ENCODE peak calls at places on chromosome 6, in eight cellular contexts. L is heart right ventricle; T is spleen; E is mammary epithelial cell; V is esophagus squamous epithelium; D is A549; W is transverse colon; H is CD4-positive, CD25-positive, alpha-beta regulatory T cell. Q is an unnamed sample.

GRCh38 chr6:67884442-67884841 is 750.6 kb upstream of the ADGRB3 start:
- DNase-seq in L (no peak), T (no peak), E (no peak), V (no peak), D (no peak), W (no peak), H (no peak), Q (no peak)

GRCh38 chr6:1962201-1962600 is 283.2 kb downstream of the GMDS start:
- DNase-seq in L (no peak), T (no peak), E (no peak), V (no peak), D (no peak), W (no peak), H (no peak), Q (no peak)

GRCh38 chr6:24583463-24584389 is 62.3 kb downstream of the KIAA0319 start:
- DNase-seq in L (peak; percentile 72), T (peak; percentile 88), E (peak; percentile 51), V (no peak), D (peak; percentile 28), W (peak; percentile 86), H (peak; percentile 82), Q (peak; percentile 27)

GRCh38 chr6:149473080-149474052 is 11.4 kb downstream of the ZC3H12D start:
- DNase-seq in L (no peak), T (peak; percentile 79), E (peak; percentile 15), V (no peak), D (peak; percentile 12), W (peak; percentile 89), H (peak; percentile 66), Q (no peak)

GRCh38 chr6:161003336-161003735 is 11.8 kb downstream of the MAP3K4 start:
- DNase-seq in L (no peak), T (no peak), E (no peak), V (no peak), D (no peak), W (no peak), H (no peak), Q (no peak)

GRCh38 chr6:50591135-50591534 is 122.2 kb upstream of the TFAP2D start:
- DNase-seq in L (no peak), T (no peak), E (no peak), V (no peak), D (no peak), W (no peak), H (no peak), Q (no peak)

GRCh38 chr6:107560657-107561056 is 70.7 kb downstream of the SOBP start:
- DNase-seq in L (peak; percentile 42), T (no peak), E (no peak), V (no peak), D (no peak), W (no peak), H (no peak), Q (no peak)

GRCh38 chr6:135503703-135504475 is 6.3 kb upstream of the AHI1 start:
- DNase-seq in L (no peak), T (no peak), E (no peak), V (no peak), D (no peak), W (no peak), H (no peak), Q (no peak)

GRCh38 chr6:13830803-13831202 is 16.4 kb upstream of the MCUR1 start:
- DNase-seq in L (no peak), T (no peak), E (no peak), V (no peak), D (no peak), W (no peak), H (no peak), Q (no peak)

GRCh38 chr6:80454661-80455365 is 348.3 kb downstream of the BCKDHB start:
- DNase-seq in L (no peak), T (no peak), E (peak; percentile 76), V (no peak), D (no peak), W (no peak), H (no peak), Q (no peak)

GRCh38 chr6:5782783-5783567 is 223.8 kb downstream of the NRN1 start:
- DNase-seq in L (peak; percentile 61), T (no peak), E (no peak), V (no peak), D (no peak), W (peak; percentile 94), H (no peak), Q (peak; percentile 68)

GRCh38 chr6:89509719-89510339 is 76.9 kb downstream of the ANKRD6 start:
- DNase-seq in L (peak; percentile 7), T (no peak), E (no peak), V (no peak), D (no peak), W (no peak), H (no peak), Q (no peak)

GRCh38 chr6:45538636-45539035 is 160.9 kb upstream of the SUPT3H start:
- DNase-seq in L (peak; percentile 51), T (no peak), E (no peak), V (no peak), D (no peak), W (no peak), H (no peak), Q (no peak)

GRCh38 chr6:166786704-166787293 is 159.7 kb upstream of the RPS6KA2 start:
- DNase-seq in L (peak; percentile 42), T (no peak), E (peak; percentile 38), V (no peak), D (peak; percentile 31), W (no peak), H (peak; percentile 67), Q (no peak)

GRCh38 chr6:19549109-19549508 is 288.1 kb upstream of the ID4 start:
- DNase-seq in L (no peak), T (no peak), E (no peak), V (no peak), D (no peak), W (no peak), H (no peak), Q (no peak)

GRCh38 chr6:13302291-13302690 is 26.0 kb downstream of the TBC1D7 start:
- DNase-seq in L (no peak), T (no peak), E (no peak), V (no peak), D (no peak), W (no peak), H (no peak), Q (peak; percentile 58)

GRCh38 chr6:70436320-70436719 is 23.0 kb downstream of the FAM135A start:
- DNase-seq in L (no peak), T (no peak), E (no peak), V (no peak), D (no peak), W (no peak), H (no peak), Q (no peak)

GRCh38 chr6:72206606-72207005 is 320.3 kb downstream of the RIMS1 start:
- DNase-seq in L (no peak), T (no peak), E (no peak), V (no peak), D (no peak), W (no peak), H (no peak), Q (no peak)

GRCh38 chr6:44265843-44266233 is 487 bp upstream of the NFKBIE start:
- DNase-seq in L (no peak), T (peak; percentile 80), E (no peak), V (no peak), D (no peak), W (no peak), H (no peak), Q (no peak)
- H3K27ac ChIP-seq in L (peak overlapping the region; percentile 93), T (peak overlapping the region; percentile 95), E (no peak overlapping the region), V (peak overlapping the region; percentile 77), D (peak overlapping the region; percentile 90), W (peak overlapping the region; percentile 90), H (peak overlapping the region; percentile 94), Q (no peak overlapping the region)

GRCh38 chr6:109715616-109716015 is 24.5 kb downstream of the FIG4 start:
- DNase-seq in L (no peak), T (no peak), E (no peak), V (no peak), D (no peak), W (no peak), H (no peak), Q (no peak)

GRCh38 chr6:109722564-109723254 is 31.6 kb downstream of the FIG4 start:
- DNase-seq in L (no peak), T (no peak), E (peak; percentile 9), V (no peak), D (no peak), W (no peak), H (no peak), Q (no peak)

GRCh38 chr6:109717971-109718370 is 26.9 kb downstream of the FIG4 start:
- DNase-seq in L (no peak), T (no peak), E (no peak), V (no peak), D (no peak), W (no peak), H (no peak), Q (no peak)

GRCh38 chr6:109720336-109720735 is 29.2 kb downstream of the FIG4 start:
- DNase-seq in L (no peak), T (no peak), E (no peak), V (no peak), D (no peak), W (no peak), H (no peak), Q (no peak)

DNA sequence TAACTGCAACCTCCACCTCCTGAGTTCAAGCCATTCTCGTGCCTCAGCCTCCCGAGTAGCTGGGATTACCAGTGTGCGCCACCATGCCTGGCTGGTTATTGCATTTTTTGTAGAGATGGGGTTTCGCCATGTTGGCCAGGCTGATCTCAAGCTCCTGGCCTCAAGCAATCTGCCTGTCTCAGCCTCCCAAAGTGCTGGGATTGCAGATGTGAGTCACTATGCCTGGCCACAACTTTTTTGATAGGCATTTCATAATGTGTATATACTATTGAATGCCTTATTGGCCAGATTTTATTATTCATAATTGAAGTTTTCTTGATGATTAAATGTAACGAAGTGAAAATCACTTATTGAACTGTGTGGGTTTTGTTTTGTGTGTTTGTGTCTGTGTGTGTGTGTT is 27.9 kb downstream of the FIG4 start:
- DNase-seq in L (no peak), T (no peak), E (peak; percentile 54), V (no peak), D (no peak), W (no peak), H (no peak), Q (no peak)
- H3K27ac ChIP-seq in L (no peak overlapping the region), T (no peak overlapping the region), E (no peak overlapping the region), V (no peak overlapping the region), D (no peak overlapping the region), W (no peak overlapping the region), H (no peak overlapping the region), Q (no peak overlapping the region)

GRCh38 chr6:158500016-158500735 is 59.7 kb upstream of the TMEM181 start:
- DNase-seq in L (no peak), T (no peak), E (peak; percentile 40), V (no peak), D (no peak), W (no peak), H (no peak), Q (no peak)
- H3K27ac ChIP-seq in L (no peak overlapping the region), T (no peak overlapping the region), E (no peak overlapping the region), V (no peak overlapping the region), D (no peak overlapping the region), W (no peak overlapping the region), H (no peak overlapping the region), Q (peak overlapping the region; percentile 69)

DNA sequence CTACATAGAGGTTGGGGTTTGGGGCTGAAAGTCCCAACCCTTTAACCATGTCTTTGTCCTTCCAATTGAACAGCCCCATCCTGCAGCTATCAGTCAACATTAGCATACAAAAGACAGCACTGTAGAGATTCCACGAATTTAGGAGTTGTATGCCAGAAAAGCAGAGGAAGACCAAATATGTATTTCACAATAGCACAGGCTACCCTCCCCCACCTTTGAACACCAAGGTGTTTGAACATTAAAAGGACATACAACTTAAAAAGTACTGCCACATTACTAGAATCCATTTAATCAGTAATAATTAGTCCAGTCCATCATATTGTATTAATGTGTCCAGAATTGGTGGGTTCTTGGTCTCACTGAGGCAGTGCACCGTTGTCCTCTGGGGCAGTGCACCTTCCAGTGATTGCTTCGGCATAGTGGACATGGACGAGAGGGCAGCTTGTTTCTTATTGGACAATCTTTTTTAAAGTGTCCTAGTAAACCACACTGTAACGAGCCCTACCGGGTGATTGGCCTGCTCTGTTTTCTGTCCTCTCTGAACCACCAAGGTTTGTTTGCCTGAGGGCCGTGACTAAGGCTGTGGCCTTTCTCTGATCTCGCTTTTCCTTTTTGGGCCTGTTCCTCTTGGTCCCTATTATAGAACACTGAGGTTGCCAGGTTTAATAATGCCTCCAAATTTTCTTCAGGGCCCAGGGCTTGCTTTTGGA is 36.4 kb downstream of the GSTA4 start:
- DNase-seq in L (no peak), T (no peak), E (no peak), V (no peak), D (no peak), W (no peak), H (no peak), Q (no peak)
- H3K27ac ChIP-seq in L (no peak overlapping the region), T (no peak overlapping the region), E (no peak overlapping the region), V (no peak overlapping the region), D (no peak overlapping the region), W (no peak overlapping the region), H (no peak overlapping the region), Q (no peak overlapping the region)